ENCODE peak calls at places on chromosome 1, in eight cellular contexts. One of them, this sample, is unnamed.

GRCh38 chr1:19758227-19758830 is 41.4 kb downstream of the TMCO4 start:
- DNase-seq in coronary artery: no peak
- DNase-seq in left lung: no peak
- DNase-seq in A549: no peak
- DNase-seq in heart left ventricle: no peak
- DNase-seq in RWPE2: no peak
- DNase-seq in upper lobe of right lung: peak; percentile 21
- DNase-seq in dorsolateral prefrontal cortex: no peak
- DNase-seq in this sample: no peak

GRCh38 chr1:47987601-47988000 is 9.6 kb downstream of the TRABD2B start:
- DNase-seq in coronary artery: no peak
- DNase-seq in left lung: peak; percentile 24
- DNase-seq in A549: no peak
- DNase-seq in heart left ventricle: no peak
- DNase-seq in RWPE2: no peak
- DNase-seq in upper lobe of right lung: no peak
- DNase-seq in dorsolateral prefrontal cortex: no peak
- DNase-seq in this sample: no peak

GRCh38 chr1:110292031-110292300 is 47.2 kb upstream of the RBM15 start:
- DNase-seq in coronary artery: peak; percentile 33
- DNase-seq in left lung: no peak
- DNase-seq in A549: no peak
- DNase-seq in heart left ventricle: no peak
- DNase-seq in RWPE2: no peak
- DNase-seq in upper lobe of right lung: no peak
- DNase-seq in dorsolateral prefrontal cortex: no peak
- DNase-seq in this sample: no peak

GRCh38 chr1:56920551-56920950 is 45.3 kb downstream of the C8B start:
- DNase-seq in coronary artery: no peak
- DNase-seq in left lung: no peak
- DNase-seq in A549: no peak
- DNase-seq in heart left ventricle: no peak
- DNase-seq in RWPE2: no peak
- DNase-seq in upper lobe of right lung: no peak
- DNase-seq in dorsolateral prefrontal cortex: no peak
- DNase-seq in this sample: no peak

GRCh38 chr1:27873671-27874384 is 1.5 kb downstream of the THEMIS2 start:
- DNase-seq in coronary artery: no peak
- DNase-seq in left lung: peak; percentile 82
- DNase-seq in A549: no peak
- DNase-seq in heart left ventricle: no peak
- DNase-seq in RWPE2: no peak
- DNase-seq in upper lobe of right lung: peak; percentile 79
- DNase-seq in dorsolateral prefrontal cortex: no peak
- DNase-seq in this sample: no peak

GRCh38 chr1:179476484-179476883 is 99.3 kb downstream of the NPHS2 start:
- DNase-seq in coronary artery: no peak
- DNase-seq in left lung: no peak
- DNase-seq in A549: no peak
- DNase-seq in heart left ventricle: no peak
- DNase-seq in RWPE2: no peak
- DNase-seq in upper lobe of right lung: no peak
- DNase-seq in dorsolateral prefrontal cortex: no peak
- DNase-seq in this sample: no peak

GRCh38 chr1:31445951-31446350 is 32.9 kb downstream of the SERINC2 start:
- DNase-seq in coronary artery: no peak
- DNase-seq in left lung: no peak
- DNase-seq in A549: no peak
- DNase-seq in heart left ventricle: no peak
- DNase-seq in RWPE2: no peak
- DNase-seq in upper lobe of right lung: no peak
- DNase-seq in dorsolateral prefrontal cortex: no peak
- DNase-seq in this sample: no peak

GRCh38 chr1:25458550-25459298 is 28.0 kb downstream of the MACO1 start:
- DNase-seq in coronary artery: no peak
- DNase-seq in left lung: no peak
- DNase-seq in A549: no peak
- DNase-seq in heart left ventricle: no peak
- DNase-seq in RWPE2: no peak
- DNase-seq in upper lobe of right lung: no peak
- DNase-seq in dorsolateral prefrontal cortex: no peak
- DNase-seq in this sample: no peak

GRCh38 chr1:203663294-203663693 is 36.7 kb downstream of the ATP2B4 start:
- DNase-seq in coronary artery: no peak
- DNase-seq in left lung: no peak
- DNase-seq in A549: peak; percentile 31
- DNase-seq in heart left ventricle: no peak
- DNase-seq in RWPE2: peak; percentile 73
- DNase-seq in upper lobe of right lung: no peak
- DNase-seq in dorsolateral prefrontal cortex: no peak
- DNase-seq in this sample: no peak

GRCh38 chr1:25556791-25557476 is 13.5 kb downstream of the LDLRAP1 start:
- DNase-seq in coronary artery: no peak
- DNase-seq in left lung: peak; percentile 78
- DNase-seq in A549: no peak
- DNase-seq in heart left ventricle: no peak
- DNase-seq in RWPE2: peak; percentile 70
- DNase-seq in upper lobe of right lung: no peak
- DNase-seq in dorsolateral prefrontal cortex: no peak
- DNase-seq in this sample: no peak

GRCh38 chr1:160454371-160455152 is 54.2 kb downstream of the VANGL2 start:
- DNase-seq in coronary artery: no peak
- DNase-seq in left lung: no peak
- DNase-seq in A549: no peak
- DNase-seq in heart left ventricle: no peak
- DNase-seq in RWPE2: no peak
- DNase-seq in upper lobe of right lung: no peak
- DNase-seq in dorsolateral prefrontal cortex: no peak
- DNase-seq in this sample: no peak

GRCh38 chr1:36735939-36736730 is 253.4 kb upstream of the CSF3R start:
- DNase-seq in coronary artery: no peak
- DNase-seq in left lung: no peak
- DNase-seq in A549: no peak
- DNase-seq in heart left ventricle: no peak
- DNase-seq in RWPE2: no peak
- DNase-seq in upper lobe of right lung: no peak
- DNase-seq in dorsolateral prefrontal cortex: no peak
- DNase-seq in this sample: no peak

GRCh38 chr1:93876284-93876683 is 2.7 kb downstream of the DNTTIP2 start:
- DNase-seq in coronary artery: no peak
- DNase-seq in left lung: no peak
- DNase-seq in A549: no peak
- DNase-seq in heart left ventricle: no peak
- DNase-seq in RWPE2: no peak
- DNase-seq in upper lobe of right lung: no peak
- DNase-seq in dorsolateral prefrontal cortex: no peak
- DNase-seq in this sample: no peak

GRCh38 chr1:93871356-93871755 is 7.7 kb downstream of the DNTTIP2 start:
- DNase-seq in coronary artery: no peak
- DNase-seq in left lung: no peak
- DNase-seq in A549: no peak
- DNase-seq in heart left ventricle: no peak
- DNase-seq in RWPE2: no peak
- DNase-seq in upper lobe of right lung: no peak
- DNase-seq in dorsolateral prefrontal cortex: no peak
- DNase-seq in this sample: no peak

GRCh38 chr1:93878501-93878888 is 511 bp downstream of the DNTTIP2 start:
- DNase-seq in coronary artery: peak; percentile 73
- DNase-seq in left lung: peak; percentile 89
- DNase-seq in A549: peak; percentile 18
- DNase-seq in heart left ventricle: peak; percentile 31
- DNase-seq in RWPE2: no peak
- DNase-seq in upper lobe of right lung: peak; percentile 75
- DNase-seq in dorsolateral prefrontal cortex: peak; percentile 49
- DNase-seq in this sample: peak; percentile 19

GRCh38 chr1:93877529-93877928 is 1.5 kb downstream of the DNTTIP2 start:
- DNase-seq in coronary artery: no peak
- DNase-seq in left lung: no peak
- DNase-seq in A549: no peak
- DNase-seq in heart left ventricle: no peak
- DNase-seq in RWPE2: no peak
- DNase-seq in upper lobe of right lung: no peak
- DNase-seq in dorsolateral prefrontal cortex: no peak
- DNase-seq in this sample: no peak

GRCh38 chr1:93874025-93874651 is 4.9 kb downstream of the DNTTIP2 start:
- DNase-seq in coronary artery: no peak
- DNase-seq in left lung: no peak
- DNase-seq in A549: peak; percentile 10
- DNase-seq in heart left ventricle: no peak
- DNase-seq in RWPE2: no peak
- DNase-seq in upper lobe of right lung: no peak
- DNase-seq in dorsolateral prefrontal cortex: no peak
- DNase-seq in this sample: no peak
- TF ChIP-seq CTCF in coronary artery: no peak
- TF ChIP-seq CTCF in left lung: peak; percentile 46
- TF ChIP-seq CTCF in A549: peak; percentile 61
- TF ChIP-seq CTCF in heart left ventricle: peak; percentile 33
- TF ChIP-seq CTCF in RWPE2: peak; percentile 84
- TF ChIP-seq CTCF in upper lobe of right lung: peak; percentile 29
- TF ChIP-seq CTCF in dorsolateral prefrontal cortex: peak; percentile 58
- TF ChIP-seq CTCF in this sample: no peak

GRCh38 chr1:21900766-21901472 is 36.2 kb downstream of the HSPG2 start:
- DNase-seq in coronary artery: no peak
- DNase-seq in left lung: no peak
- DNase-seq in A549: no peak
- DNase-seq in heart left ventricle: no peak
- DNase-seq in RWPE2: no peak
- DNase-seq in upper lobe of right lung: no peak
- DNase-seq in dorsolateral prefrontal cortex: no peak
- DNase-seq in this sample: no peak

GRCh38 chr1:21903638-21904474 is 33.3 kb downstream of the HSPG2 start:
- DNase-seq in coronary artery: peak; percentile 87
- DNase-seq in left lung: no peak
- DNase-seq in A549: no peak
- DNase-seq in heart left ventricle: no peak
- DNase-seq in RWPE2: peak; percentile 36
- DNase-seq in upper lobe of right lung: no peak
- DNase-seq in dorsolateral prefrontal cortex: no peak
- DNase-seq in this sample: no peak

GRCh38 chr1:21902378-21903012 is 34.6 kb downstream of the HSPG2 start:
- DNase-seq in coronary artery: no peak
- DNase-seq in left lung: no peak
- DNase-seq in A549: no peak
- DNase-seq in heart left ventricle: no peak
- DNase-seq in RWPE2: peak; percentile 28
- DNase-seq in upper lobe of right lung: no peak
- DNase-seq in dorsolateral prefrontal cortex: no peak
- DNase-seq in this sample: no peak

GRCh38 chr1:21901473-21901847 is 35.6 kb downstream of the HSPG2 start:
- DNase-seq in coronary artery: no peak
- DNase-seq in left lung: no peak
- DNase-seq in A549: no peak
- DNase-seq in heart left ventricle: peak; percentile 72
- DNase-seq in RWPE2: peak; percentile 30
- DNase-seq in upper lobe of right lung: no peak
- DNase-seq in dorsolateral prefrontal cortex: no peak
- DNase-seq in this sample: peak; percentile 55

GRCh38 chr1:21901986-21902377 is 35.1 kb downstream of the HSPG2 start:
- DNase-seq in coronary artery: no peak
- DNase-seq in left lung: no peak
- DNase-seq in A549: no peak
- DNase-seq in heart left ventricle: no peak
- DNase-seq in RWPE2: peak; percentile 54
- DNase-seq in upper lobe of right lung: no peak
- DNase-seq in dorsolateral prefrontal cortex: no peak
- DNase-seq in this sample: no peak
- H3K27ac ChIP-seq in coronary artery: peak overlapping the region; percentile 95
- H3K27ac ChIP-seq in left lung: no peak overlapping the region
- H3K27ac ChIP-seq in A549: peak overlapping the region; percentile 46
- H3K27ac ChIP-seq in heart left ventricle: peak overlapping the region; percentile 82
- H3K27ac ChIP-seq in RWPE2: no peak overlapping the region
- H3K27ac ChIP-seq in upper lobe of right lung: peak overlapping the region; percentile 59
- H3K27ac ChIP-seq in dorsolateral prefrontal cortex: no peak overlapping the region
- H3K27ac ChIP-seq in this sample: peak overlapping the region; percentile 93

DNA sequence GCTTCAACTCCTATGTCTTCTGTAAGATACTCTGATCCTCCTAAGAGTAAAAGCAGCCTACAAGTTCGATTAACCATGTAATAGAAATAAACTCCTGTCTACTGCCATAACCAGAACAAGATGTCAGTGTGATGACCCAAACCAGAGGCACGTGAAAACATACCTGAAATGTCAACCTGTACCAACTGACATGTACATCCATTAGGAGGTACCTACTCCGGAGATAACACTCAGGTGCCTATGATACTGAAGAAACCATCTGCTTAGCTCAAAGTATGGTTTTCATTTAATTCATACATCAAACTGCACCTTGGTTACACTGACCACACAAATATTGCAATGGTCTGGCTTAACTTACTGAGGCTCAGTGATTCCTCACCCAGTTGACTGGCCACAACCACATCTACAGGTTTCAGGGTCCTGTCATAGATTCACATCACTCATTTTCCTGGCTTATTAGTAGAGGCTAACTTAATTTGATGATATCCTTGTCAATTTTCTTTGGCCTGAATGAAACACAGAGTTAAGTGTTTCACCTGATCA is 4.4 kb downstream of the ITPKB start:
- DNase-seq in coronary artery: no peak
- DNase-seq in left lung: no peak
- DNase-seq in A549: no peak
- DNase-seq in heart left ventricle: no peak
- DNase-seq in RWPE2: no peak
- DNase-seq in upper lobe of right lung: no peak
- DNase-seq in dorsolateral prefrontal cortex: no peak
- DNase-seq in this sample: no peak
- TF ChIP-seq CTCF in coronary artery: no peak
- TF ChIP-seq CTCF in left lung: no peak
- TF ChIP-seq CTCF in A549: no peak
- TF ChIP-seq CTCF in heart left ventricle: no peak
- TF ChIP-seq CTCF in RWPE2: no peak
- TF ChIP-seq CTCF in upper lobe of right lung: no peak
- TF ChIP-seq CTCF in dorsolateral prefrontal cortex: no peak
- TF ChIP-seq CTCF in this sample: no peak

GRCh38 chr1:41738010-41738409 is 180.7 kb downstream of the HIVEP3 start:
- DNase-seq in coronary artery: no peak
- DNase-seq in left lung: no peak
- DNase-seq in A549: no peak
- DNase-seq in heart left ventricle: no peak
- DNase-seq in RWPE2: no peak
- DNase-seq in upper lobe of right lung: peak; percentile 50
- DNase-seq in dorsolateral prefrontal cortex: no peak
- DNase-seq in this sample: no peak
- H3K27ac ChIP-seq in coronary artery: no peak overlapping the region
- H3K27ac ChIP-seq in left lung: peak overlapping the region; percentile 96
- H3K27ac ChIP-seq in A549: no peak overlapping the region
- H3K27ac ChIP-seq in heart left ventricle: no peak overlapping the region
- H3K27ac ChIP-seq in RWPE2: no peak overlapping the region
- H3K27ac ChIP-seq in upper lobe of right lung: peak overlapping the region; percentile 84
- H3K27ac ChIP-seq in dorsolateral prefrontal cortex: no peak overlapping the region
- H3K27ac ChIP-seq in this sample: no peak overlapping the region